ENCODE peak calls at places on chromosomes 4 and X, in six cellular contexts. F is OCI-LY7, J is hepatocyte, V is GM23248, H is SK-N-SH, L is PC-3. D is an unnamed sample. For H3K4me1, H3K9me3 and H3K9me2, the result is how much of the 10 kb centered on the place peaks cover.

GRCh38 chr4:138226351-138226750 is 15.8 kb downstream of the SLC7A11 start:
- DNase-seq in F (no peak), J (no peak), V (no peak), H (no peak), L (no peak), D (no peak)

GRCh38 chrX:118770133-118770760 is 42.8 kb downstream of the IL13RA1 start:
- DNase-seq in F (no peak), J (no peak), V (no peak), H (no peak), L (no peak), D (no peak)

GRCh38 chrX:1172496-1172895 is 40.0 kb downstream of the CRLF2 start:
- DNase-seq in F (no peak), J (no peak), V (no peak), H (no peak), L (no peak), D (no peak)

GRCh38 chrX:152640039-152640818 is 2.5 kb downstream of the GABRQ start:
- DNase-seq in F (no peak), J (peak), V (no peak), H (no peak), L (peak), D (no peak)

GRCh38 chrX:151753313-151754041 is 18.9 kb downstream of the CNGA2 start:
- DNase-seq in F (no peak), J (peak), V (peak), H (peak), L (peak), D (peak)

GRCh38 chr4:37540486-37540885 is 145.7 kb downstream of the RELL1 start:
- DNase-seq in F (no peak), J (no peak), V (no peak), H (no peak), L (peak), D (no peak)

GRCh38 chr4:21948347-21949072 is at the start of gene KCNIP4:
- DNase-seq in F (no peak), J (peak), V (peak), H (peak), L (no peak), D (peak)

GRCh38 chrX:44785652-44786051 is 58.2 kb upstream of the DUSP21 start:
- DNase-seq in F (no peak), J (no peak), V (peak), H (no peak), L (peak), D (no peak)

GRCh38 chrX:124028177-124028576 is 66.7 kb downstream of the STAG2 start:
- DNase-seq in F (no peak), J (no peak), V (peak), H (no peak), L (peak), D (no peak)

GRCh38 chr4:168584321-168584771 is 87.5 kb downstream of the PALLD start:
- DNase-seq in F (no peak), J (no peak), V (peak), H (no peak), L (peak), D (no peak)

GRCh38 chrX:24515447-24515846 is 50.4 kb downstream of the PDK3 start:
- DNase-seq in F (no peak), J (peak), V (no peak), H (no peak), L (no peak), D (no peak)

GRCh38 chr4:26748805-26749204 is 111.8 kb upstream of the STIM2 start:
- DNase-seq in F (peak), J (no peak), V (no peak), H (no peak), L (no peak), D (peak)

GRCh38 chr4:16636911-16637630 is 261.4 kb downstream of the LDB2 start:
- DNase-seq in F (no peak), J (no peak), V (peak), H (no peak), L (no peak), D (no peak)

GRCh38 chr4:102143433-102143832 is 201.8 kb downstream of the SLC39A8 start:
- DNase-seq in F (no peak), J (no peak), V (no peak), H (no peak), L (no peak), D (no peak)

GRCh38 chrX:108415146-108415545 is 23.1 kb downstream of the COL4A6 start:
- DNase-seq in F (no peak), J (no peak), V (no peak), H (no peak), L (peak), D (no peak)

GRCh38 chr4:25925486-25926201 is 11.6 kb downstream of the SMIM20 start:
- DNase-seq in F (peak), J (peak), V (peak), H (peak), L (peak), D (peak)

GRCh38 chr4:72374156-72374555 is 194.9 kb downstream of the ADAMTS3 start:
- DNase-seq in F (no peak), J (no peak), V (peak), H (no peak), L (no peak), D (no peak)

GRCh38 chr4:69881173-69881773 is 21.3 kb upstream of the SULT1E1 start:
- DNase-seq in F (peak), J (peak), V (peak), H (peak), L (peak), D (peak)

GRCh38 chrX:41273638-41274037 is 60.3 kb upstream of the DDX3X start:
- DNase-seq in F (no peak), J (no peak), V (peak), H (no peak), L (no peak), D (no peak)

GRCh38 chr4:95531141-95531540 is 17.6 kb downstream of the UNC5C start:
- DNase-seq in F (no peak), J (no peak), V (no peak), H (no peak), L (no peak), D (no peak)

GRCh38 chr4:98801259-98801725 is 127.6 kb downstream of the EIF4E start:
- DNase-seq in F (no peak), J (peak), V (no peak), H (no peak), L (no peak), D (no peak)

GRCh38 chr4:8427761-8428287 is 12.7 kb downstream of the ACOX3 start:
- DNase-seq in F (peak), J (peak), V (peak), H (peak), L (peak), D (no peak)

GRCh38 chrX:3950373-3950772 is 236.9 kb upstream of the PRKX start:
- DNase-seq in F (no peak), J (no peak), V (no peak), H (no peak), L (no peak), D (no peak)

GRCh38 chrX:133413218-133413925 is 1.9 kb downstream of the GPC4 start:
- DNase-seq in F (no peak), J (no peak), V (no peak), H (peak), L (no peak), D (no peak)

GRCh38 chr4:110475881-110476818 is at the start of gene ENPEP:
- DNase-seq in F (no peak), J (peak), V (peak), H (peak), L (no peak), D (no peak)

GRCh38 chr4:12965334-12965733 is 518.8 kb downstream of the RAB28 start:
- DNase-seq in F (no peak), J (no peak), V (no peak), H (no peak), L (no peak), D (peak)

GRCh38 chr4:181968371-181968770 is 274.8 kb upstream of the TENM3 start:
- DNase-seq in F (no peak), J (no peak), V (peak), H (no peak), L (no peak), D (no peak)

GRCh38 chr4:124902111-124902510 is 189.6 kb upstream of the ANKRD50 start:
- DNase-seq in F (no peak), J (no peak), V (no peak), H (no peak), L (no peak), D (no peak)

GRCh38 chrX:136147320-136147901 is at the start of gene FHL1:
- DNase-seq in F (peak), J (peak), V (peak), H (peak), L (peak), D (peak)

GRCh38 chr4:123877561-123877960 is 481.0 kb downstream of the SPRY1 start:
- DNase-seq in F (no peak), J (no peak), V (no peak), H (no peak), L (peak), D (no peak)

GRCh38 chr4:116752027-116752426 is 333.3 kb downstream of the TRAM1L1 start:
- DNase-seq in F (no peak), J (no peak), V (no peak), H (no peak), L (no peak), D (peak)

GRCh38 chr4:25857403-25857802 is 5.4 kb downstream of the SEL1L3 start:
- DNase-seq in F (peak), J (no peak), V (peak), H (no peak), L (no peak), D (no peak)

DNA sequence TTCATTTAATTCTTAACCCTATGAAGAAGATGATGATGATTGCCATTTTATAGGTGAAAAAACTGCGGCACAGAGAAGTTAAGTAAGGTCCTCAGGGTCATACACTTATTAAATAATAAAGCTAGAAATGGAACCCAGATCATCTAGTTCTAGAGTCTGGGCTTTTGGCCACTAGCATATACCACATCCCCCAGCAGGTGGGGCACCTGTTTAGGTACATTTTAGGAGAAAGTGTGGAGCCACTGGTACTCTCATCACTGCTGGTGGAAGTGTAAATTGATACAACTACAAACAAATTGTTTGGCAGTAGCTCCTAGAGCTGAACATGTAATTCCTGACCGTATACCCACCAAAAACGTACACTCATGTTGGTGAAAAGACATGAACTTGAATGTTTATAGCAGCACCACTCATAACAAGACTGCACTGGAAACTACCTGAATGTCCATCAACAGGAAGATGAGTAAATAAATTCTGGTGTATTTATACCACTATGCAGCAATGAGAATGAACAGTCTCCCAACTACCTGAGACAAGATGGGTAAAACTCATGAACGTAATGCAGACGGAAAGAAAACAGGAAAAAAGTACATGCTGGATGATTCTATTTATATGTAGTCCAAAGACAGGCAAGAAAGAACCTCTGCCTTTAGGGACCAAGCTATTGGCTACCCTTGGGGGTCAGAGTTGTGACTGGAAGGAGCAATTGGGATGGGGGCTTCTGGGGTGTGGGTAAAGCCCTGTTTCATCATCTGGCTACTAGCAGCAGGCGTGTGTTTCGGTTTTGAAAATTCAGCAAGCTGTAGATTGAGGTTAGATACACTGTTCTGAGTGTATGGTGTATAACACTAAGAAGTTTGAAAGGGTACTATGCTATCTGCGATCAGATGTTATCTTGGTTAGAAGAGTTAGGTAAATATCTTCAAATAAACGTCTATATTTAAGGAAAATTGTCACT is 72.3 kb upstream of the ADGRG2 start:
- DNase-seq in F (no peak), J (no peak), V (no peak), H (no peak), L (peak), D (no peak)
- H3K4me1 ChIP-seq in F (under half), J (under half), V (under half), H (under half), L (under half), D (under half)

DNA sequence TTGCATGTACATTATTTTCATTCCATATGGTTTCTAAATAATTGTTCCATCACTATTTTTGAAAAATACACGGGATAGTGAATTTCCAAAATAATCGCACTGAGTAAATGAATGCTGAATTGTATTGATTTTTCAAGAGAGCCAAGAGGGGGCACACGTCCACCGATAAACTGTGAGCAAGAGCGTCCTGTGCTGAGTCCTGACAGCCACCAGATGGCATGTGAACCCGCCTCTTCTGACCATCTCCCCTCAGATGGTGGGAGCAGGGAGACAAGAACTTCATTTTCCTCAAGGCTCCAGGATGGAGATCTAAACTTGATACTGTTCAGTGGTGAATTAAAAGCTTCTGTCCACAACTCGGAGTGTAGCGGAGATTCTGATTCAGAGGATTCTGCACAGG is 30.6 kb upstream of the IL9R start:
- DNase-seq in F (peak), J (peak), V (peak), H (peak), L (peak), D (no peak)
- H3K9me3 ChIP-seq in F (under half), J (under half), V (under half), H (under half), L (under half), D (under half)

GRCh38 chr4:76585897-76586360 is 150.9 kb downstream of the SHROOM3 start:
- DNase-seq in F (no peak), J (peak), V (peak), H (no peak), L (peak), D (peak)
- H3K9me2 ChIP-seq in F (under half), J (under half), V (under half), H (under half), L (under half), D (under half)

DNA sequence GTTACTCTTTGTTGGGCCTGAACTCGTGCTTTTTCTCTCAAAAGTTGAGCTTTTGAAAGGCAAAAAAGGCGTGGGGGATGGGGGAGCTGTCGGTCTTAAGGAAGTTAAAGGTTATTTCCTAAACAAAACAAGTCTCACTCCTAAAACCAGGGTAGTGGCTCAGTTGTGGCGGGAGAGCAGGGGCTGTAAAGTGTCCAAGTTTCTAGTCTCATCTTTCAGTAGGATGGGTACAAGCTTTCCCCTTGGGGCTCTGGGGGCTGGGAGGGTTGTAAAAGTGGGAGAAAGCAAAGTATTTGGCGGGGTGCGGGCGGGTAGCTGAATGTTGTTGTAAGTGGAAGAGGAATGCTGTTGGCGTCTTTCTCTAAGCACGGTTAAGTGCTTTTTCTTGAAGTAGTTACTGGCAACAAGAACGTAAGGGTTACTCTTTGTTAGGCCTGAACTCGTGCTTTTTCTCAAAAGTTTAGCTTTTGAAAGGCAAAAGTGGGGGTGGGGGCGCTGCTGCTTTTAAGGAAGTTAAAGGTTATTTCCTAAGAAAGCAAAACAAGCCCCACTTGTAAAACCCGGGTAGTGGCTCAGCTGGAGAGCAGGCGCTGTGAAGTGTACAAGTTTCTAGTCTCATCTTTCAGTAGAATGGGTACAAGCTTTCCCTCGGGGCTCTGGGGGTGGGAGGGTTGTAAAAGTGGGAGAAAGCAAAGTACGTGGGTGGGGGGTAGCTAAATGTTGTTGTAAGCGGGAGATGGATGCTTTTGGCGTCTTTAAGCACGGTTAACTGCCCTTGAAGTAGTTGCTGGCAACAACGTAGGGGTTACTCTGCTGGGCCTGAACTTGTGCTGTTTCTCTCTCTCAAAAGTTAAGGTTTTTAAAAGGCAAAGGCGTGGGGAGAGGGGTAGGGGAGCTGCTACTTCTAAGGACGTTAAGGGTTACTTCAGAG is 1.1 kb upstream of the WDR1 start:
- DNase-seq in F (peak), J (peak), V (peak), H (no peak), L (no peak), D (no peak)
- H3K4me1 ChIP-seq in F (under half), J (under half), V (under half), H (under half), L (under half), D (under half)

DNA sequence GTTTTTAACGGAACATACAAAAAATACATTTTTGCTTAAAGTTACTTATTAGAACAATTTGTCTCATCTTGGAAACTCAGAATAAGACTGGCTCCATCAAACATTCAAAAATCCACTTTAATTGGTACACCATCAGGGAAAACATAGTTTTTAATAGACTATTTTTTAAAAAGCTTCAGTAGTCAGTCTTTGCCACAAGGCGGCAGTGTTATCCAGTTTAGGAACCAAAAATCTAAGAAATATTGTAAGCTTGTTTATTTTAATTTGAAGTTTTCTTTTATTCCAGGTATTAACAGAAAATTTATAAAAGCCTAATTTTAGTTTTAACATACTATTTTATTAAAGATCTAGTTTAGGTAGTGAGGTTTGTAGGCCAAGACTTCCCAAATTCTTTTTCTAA is 107.7 kb downstream of the APOOL start:
- DNase-seq in F (peak), J (peak), V (peak), H (peak), L (peak), D (peak)
- H3K9me3 ChIP-seq in F (under half), J (under half), V (under half), H (under half), L (under half), D (under half)

DNA sequence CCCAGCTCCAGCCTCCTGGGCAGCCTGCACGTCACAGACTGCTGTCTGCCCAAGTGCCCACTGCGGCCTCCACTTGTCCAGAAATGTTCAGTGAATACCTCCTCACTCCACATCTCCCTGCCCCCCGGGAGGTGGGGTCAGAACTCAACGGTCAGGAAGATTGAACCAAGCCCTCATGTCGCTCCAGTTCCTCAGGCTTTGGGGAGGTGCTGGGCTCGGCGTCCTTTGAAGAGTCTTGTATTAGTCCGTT is 82.4 kb upstream of the LRPAP1 start:
- DNase-seq in F (no peak), J (no peak), V (no peak), H (no peak), L (no peak), D (no peak)
- H3K9me2 ChIP-seq in F (under half), J (under half), V (under half), H (under half), L (under half), D (under half)

GRCh38 chr4:159221280-159221679 is 118.4 kb downstream of the RAPGEF2 start:
- DNase-seq in F (no peak), J (no peak), V (no peak), H (no peak), L (no peak), D (no peak)
- H3K4me1 ChIP-seq in F (under half), J (under half), V (under half), H (under half), L (under half), D (under half)

DNA sequence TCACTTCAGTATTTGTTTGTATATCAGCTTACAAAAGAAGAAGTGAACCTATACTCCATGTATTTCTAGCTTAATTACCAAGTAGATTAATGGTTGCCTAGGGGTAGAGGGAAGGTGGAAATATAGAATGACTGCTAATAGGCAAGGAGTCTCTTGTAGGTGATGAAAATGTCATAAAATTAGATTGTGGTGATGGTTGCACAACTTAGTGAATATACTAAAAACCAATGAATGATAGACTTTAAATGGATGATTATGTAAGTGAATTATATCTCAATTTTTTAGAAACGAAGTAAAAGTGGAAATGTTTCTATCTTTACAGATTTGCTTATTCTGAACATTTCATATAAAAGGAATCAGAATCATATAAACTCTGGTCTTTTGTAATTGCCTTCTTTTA is 165.5 kb downstream of the AWAT2 start:
- DNase-seq in F (no peak), J (no peak), V (no peak), H (no peak), L (no peak), D (no peak)
- H3K9me3 ChIP-seq in F (under half), J (under half), V (under half), H (under half), L (under half), D (under half)

D was measured in MM.1S.